ENCODE peak calls at places on chromosomes 7 and 10, in seven cellular contexts. U is GM23338, N is H1, V is fibroblast of lung, J is GM12878, B is GM23248, F is HCT116. K is an unnamed sample.

GRCh38 chr10:133614830-133615580 is 11.6 kb downstream of the FRG2B start:
- DNase-seq in J (no peak), B (no peak), N (no peak), U (no peak), F (no peak), V (no peak), K (no peak)

GRCh38 chr7:66330961-66331360 is 125.8 kb downstream of the TPST1 start:
- DNase-seq in F (no peak), N (no peak), B (peak), U (no peak), V (peak), J (no peak), K (no peak)

GRCh38 chr7:30612658-30613265 is 18.1 kb downstream of the GARS1 start:
- DNase-seq in J (no peak), B (peak), V (no peak), F (no peak), N (no peak), U (no peak), K (no peak)

GRCh38 chr7:133310232-133310852 is 57.5 kb downstream of the EXOC4 start:
- DNase-seq in N (no peak), J (no peak), F (no peak), B (no peak), U (no peak), V (peak), K (no peak)

GRCh38 chr10:13873201-13873600 is 286.4 kb downstream of the PRPF18 start:
- DNase-seq in N (no peak), B (no peak), V (no peak), F (no peak), U (no peak), J (no peak), K (no peak)

GRCh38 chr7:148151778-148152177 is 438.8 kb upstream of the C7orf33 start:
- DNase-seq in V (no peak), J (no peak), N (no peak), U (no peak), F (no peak), B (no peak), K (no peak)

GRCh38 chr7:7449055-7449454 is 86.6 kb downstream of the COL28A1 start:
- DNase-seq in N (no peak), F (no peak), V (peak), B (peak), U (no peak), J (no peak), K (no peak)

GRCh38 chr7:24354456-24354855 is 70.5 kb downstream of the NPY start:
- DNase-seq in U (no peak), V (no peak), B (no peak), F (no peak), N (no peak), J (no peak), K (no peak)

GRCh38 chr7:141695803-141696289 is 6.1 kb downstream of the DENND11 start:
- DNase-seq in U (no peak), J (no peak), B (no peak), N (no peak), V (no peak), F (no peak), K (no peak)

GRCh38 chr10:36725581-36726520 is 399.5 kb upstream of the ANKRD30A start:
- DNase-seq in B (peak), J (no peak), V (peak), N (peak), U (peak), F (no peak), K (peak)

GRCh38 chr7:105917659-105918058 is 41.3 kb upstream of the ATXN7L1 start:
- DNase-seq in B (no peak), U (no peak), V (no peak), F (no peak), J (no peak), N (no peak), K (no peak)

GRCh38 chr7:142511801-142512200 is 237.5 kb upstream of the PRSS1 start:
- DNase-seq in N (peak), U (no peak), J (no peak), B (no peak), F (no peak), V (no peak), K (no peak)

GRCh38 chr7:150428671-150429451 is 21.6 kb upstream of the GIMAP8 start:
- DNase-seq in U (peak), N (peak), V (peak), F (no peak), J (peak), B (peak), K (no peak)

GRCh38 chr7:157425137-157425731 is 88.4 kb downstream of the DNAJB6 start:
- DNase-seq in B (no peak), F (no peak), J (no peak), N (no peak), U (no peak), V (no peak), K (no peak)

GRCh38 chr10:132538031-132538789 is 623 bp downstream of the INPP5A start:
- DNase-seq in B (peak), F (no peak), J (no peak), V (no peak), U (no peak), N (no peak), K (no peak)

DNA sequence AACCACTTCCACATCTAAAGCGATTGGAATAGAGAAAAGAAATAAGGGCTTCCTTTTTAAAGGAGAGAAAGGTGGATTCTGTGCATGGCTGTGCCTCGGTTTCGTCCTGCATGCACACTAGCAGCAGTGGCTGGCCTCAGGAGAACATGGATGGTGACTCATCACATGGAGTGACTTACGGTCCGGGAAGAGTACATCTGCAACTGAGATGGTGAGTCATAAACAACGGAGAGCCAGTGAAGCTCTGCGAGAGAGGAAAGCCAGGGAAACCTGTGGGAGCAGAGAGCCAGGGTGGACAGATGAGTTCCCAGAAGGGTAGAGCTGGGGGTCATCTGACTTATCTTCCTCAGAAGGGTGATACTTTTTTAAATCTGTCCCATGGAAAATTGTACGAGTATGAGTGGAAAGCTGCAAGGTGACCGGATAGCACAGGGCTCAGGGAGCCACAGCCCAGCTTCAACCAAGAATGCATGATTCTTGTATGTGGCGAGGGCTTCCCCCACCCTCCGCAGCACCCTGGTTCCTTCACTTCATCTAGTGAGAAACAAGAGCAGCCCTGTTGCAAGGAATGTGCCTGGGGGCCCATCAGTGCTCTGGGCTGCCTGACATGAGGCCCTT is 259.1 kb downstream of the KLF6 start:
- DNase-seq in U (no peak), B (peak), J (no peak), F (peak), V (peak), N (no peak), K (no peak)
- H3K27ac ChIP-seq in U (no peak), B (peak), J (no peak), F (no peak), V (peak), N (no peak), K (no peak)

DNA sequence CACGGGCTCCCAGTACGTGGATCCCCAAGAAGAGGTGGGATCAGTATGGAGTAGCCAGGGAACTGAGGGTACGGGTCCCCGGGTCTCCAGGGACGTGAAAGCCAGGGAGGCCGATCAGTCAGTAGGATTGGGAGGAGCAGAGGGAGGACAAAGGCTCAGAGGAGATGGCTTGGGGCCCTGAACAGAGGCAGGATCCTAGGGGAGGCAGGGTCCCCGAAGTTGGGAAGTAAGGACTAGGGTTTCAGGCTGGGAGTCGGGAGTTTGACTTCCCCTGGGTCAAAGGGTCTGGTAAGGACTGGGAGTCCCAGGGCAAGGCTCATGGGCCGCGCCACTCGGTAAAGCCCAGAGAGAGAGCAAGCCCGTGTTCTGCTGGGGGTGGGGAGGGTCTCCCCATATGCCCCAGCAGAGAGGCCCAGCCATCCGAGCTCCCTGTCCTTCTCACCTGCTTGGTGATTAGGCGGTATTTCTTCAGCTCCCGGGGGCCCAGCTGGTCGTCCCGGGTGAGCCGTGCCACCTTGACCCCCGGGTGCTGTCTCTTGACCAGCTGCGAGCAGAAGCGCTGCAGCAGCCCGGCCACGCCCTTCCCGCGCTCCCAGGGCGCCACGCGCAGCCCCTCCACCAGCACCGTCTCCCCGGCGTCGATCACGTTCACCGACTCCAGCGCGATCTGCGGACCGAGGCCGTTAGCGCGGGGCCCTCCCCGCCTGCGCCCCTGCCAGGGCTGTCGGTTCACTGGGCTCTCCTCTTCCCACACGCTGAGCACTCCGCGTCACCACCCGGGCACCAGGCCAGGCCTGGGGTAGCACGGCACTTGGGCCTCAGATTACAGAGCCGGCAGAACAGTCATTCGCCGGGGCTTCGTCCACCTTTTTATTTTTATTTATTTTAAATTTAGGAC is 7.0 kb downstream of the NAT16 start:
- DNase-seq in U (peak), N (peak), V (peak), B (peak), J (no peak), F (no peak), K (no peak)
- TF ChIP-seq EZH2 in U (peak), N (peak), V (peak), B (peak), J (no peak), F (no peak), K (no peak)

GRCh38 chr10:74969093-74969492 is 142.4 kb upstream of the SAMD8 start:
- DNase-seq in U (no peak), V (no peak), F (no peak), B (no peak), N (no peak), J (no peak), K (no peak)

GRCh38 chr10:74967850-74968620 is 141.6 kb downstream of the KAT6B start:
- DNase-seq in F (no peak), U (peak), J (no peak), B (no peak), V (peak), N (no peak), K (peak)

GRCh38 chr10:74963549-74963948 is 137.1 kb downstream of the KAT6B start:
- DNase-seq in U (no peak), V (no peak), J (no peak), N (no peak), F (no peak), B (no peak), K (no peak)

GRCh38 chr10:74969530-74969929 is 141.9 kb upstream of the SAMD8 start:
- DNase-seq in J (no peak), B (no peak), F (no peak), N (no peak), U (peak), V (no peak), K (no peak)

GRCh38 chr10:74968621-74969019 is 142.2 kb downstream of the KAT6B start:
- DNase-seq in U (no peak), J (no peak), B (no peak), F (no peak), V (no peak), N (no peak), K (no peak)
- H3K4me3 ChIP-seq in U (no peak), J (no peak), B (no peak), F (no peak), V (no peak), N (no peak), K (peak)

DNA sequence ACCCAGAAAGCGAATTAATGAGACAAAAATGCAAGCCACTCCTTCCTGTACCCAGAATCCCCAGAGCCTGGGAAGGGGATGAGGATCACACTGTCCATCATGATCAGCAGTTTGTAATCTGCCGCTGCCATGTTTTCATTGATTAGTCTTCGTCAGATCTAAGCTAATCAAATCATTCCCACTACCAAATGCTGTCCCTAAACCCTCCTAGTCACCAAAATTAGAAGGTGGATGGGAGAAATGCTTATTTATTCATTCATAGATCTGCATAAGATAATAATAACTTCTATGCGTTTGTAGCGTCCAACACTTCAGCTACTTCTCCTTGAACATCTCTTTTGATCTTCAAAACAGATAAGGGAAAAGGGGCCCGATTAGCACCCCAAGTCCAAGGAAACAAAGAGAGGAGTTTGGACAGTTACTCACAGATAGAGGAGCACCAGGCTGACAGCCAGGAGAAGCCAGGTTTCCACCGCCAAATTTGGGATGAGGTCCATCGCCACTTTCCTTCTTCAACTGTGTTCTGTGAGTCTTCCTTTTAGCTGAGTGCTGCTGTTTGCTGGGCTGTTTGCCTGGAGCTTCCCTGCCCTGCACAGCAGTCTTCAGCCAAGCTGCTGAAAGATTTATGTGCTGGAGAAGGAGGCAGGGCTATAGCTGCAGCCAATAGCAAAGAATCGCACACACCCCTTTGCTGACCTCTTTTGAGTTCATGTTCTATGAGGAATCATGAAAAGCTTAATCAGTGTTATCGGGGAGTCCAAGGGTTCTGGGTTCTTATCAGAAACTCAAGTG is at the start of gene CYP3A5:
- DNase-seq in J (no peak), N (no peak), V (peak), F (peak), U (no peak), B (peak), K (no peak)
- H3K27ac ChIP-seq in J (no peak), N (no peak), V (peak), F (no peak), U (no peak), B (no peak), K (no peak)

GRCh38 chr7:27146491-27147210 is 923 bp downstream of the HOXA6 start:
- DNase-seq in J (no peak), B (no peak), F (no peak), V (no peak), N (peak), U (peak), K (no peak)

GRCh38 chr7:27148776-27149641 is 1.4 kb upstream of the HOXA6 start:
- DNase-seq in N (peak), B (peak), U (peak), V (peak), J (no peak), F (no peak), K (no peak)

GRCh38 chr7:27147211-27148030 is at the start of gene HOXA6:
- DNase-seq in N (peak), F (no peak), V (peak), B (peak), U (peak), J (no peak), K (no peak)

GRCh38 chr7:27149817-27150567 is 2.4 kb downstream of the HOXA3 start:
- DNase-seq in B (no peak), J (no peak), F (no peak), V (no peak), U (no peak), N (no peak), K (no peak)

DNA sequence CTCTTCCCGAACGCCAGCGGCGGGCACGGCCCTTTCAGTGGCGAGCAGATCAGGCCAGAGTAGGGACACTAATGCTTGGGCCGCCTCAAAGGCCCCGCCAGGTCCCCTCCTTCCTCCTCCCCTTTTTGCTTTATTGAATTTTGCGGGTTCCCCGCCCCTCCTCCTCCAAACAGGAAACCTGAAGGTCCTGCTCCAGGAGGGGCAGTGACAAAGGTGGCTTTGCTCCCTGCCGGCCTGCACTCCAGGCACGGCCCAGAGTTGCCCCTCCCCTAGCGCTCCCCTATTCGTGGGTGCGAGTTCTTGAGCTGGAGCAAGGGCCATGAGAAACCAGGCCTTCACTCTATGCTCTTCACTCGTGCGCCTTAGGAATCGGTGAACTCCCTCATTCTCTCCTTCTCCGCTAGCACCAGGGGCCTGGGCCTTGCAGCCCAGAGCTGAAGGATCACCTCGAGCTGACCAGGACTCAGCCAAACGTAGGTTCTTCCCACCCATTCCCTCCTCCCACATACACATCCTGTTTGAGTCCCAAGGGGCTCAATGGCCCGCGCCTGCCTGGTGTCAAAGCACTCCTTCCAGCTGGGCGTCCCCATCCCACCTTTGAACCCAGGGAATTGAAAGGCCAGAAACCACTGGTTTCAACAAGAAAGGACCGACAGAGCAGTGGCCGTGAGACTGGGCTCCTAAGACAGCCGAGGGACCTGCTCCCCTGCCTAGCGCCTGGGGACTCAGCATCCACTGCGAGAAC is 629 bp upstream of the HOXA6 start:
- DNase-seq in V (peak), N (peak), B (peak), J (no peak), F (no peak), U (peak), K (no peak)
- TF ChIP-seq EZH2 in V (no peak), N (peak), B (no peak), J (no peak), F (no peak), U (peak), K (no peak)

GRCh38 chr10:69629897-69630650 is at the start of gene FAM241B:
- DNase-seq in F (peak), N (peak), B (peak), U (peak), V (peak), J (no peak), K (no peak)

GRCh38 chr10:69624245-69624786 is 5.7 kb upstream of the FAM241B start:
- DNase-seq in J (no peak), F (no peak), U (no peak), V (no peak), B (no peak), N (no peak), K (no peak)

GRCh38 chr10:69629519-69629896 is 539 bp upstream of the FAM241B start:
- DNase-seq in U (no peak), N (no peak), B (no peak), V (no peak), J (no peak), F (no peak), K (no peak)

GRCh38 chr10:69628876-69629275 is 1.2 kb upstream of the FAM241B start:
- DNase-seq in F (no peak), V (no peak), J (no peak), N (peak), U (no peak), B (no peak), K (no peak)

DNA sequence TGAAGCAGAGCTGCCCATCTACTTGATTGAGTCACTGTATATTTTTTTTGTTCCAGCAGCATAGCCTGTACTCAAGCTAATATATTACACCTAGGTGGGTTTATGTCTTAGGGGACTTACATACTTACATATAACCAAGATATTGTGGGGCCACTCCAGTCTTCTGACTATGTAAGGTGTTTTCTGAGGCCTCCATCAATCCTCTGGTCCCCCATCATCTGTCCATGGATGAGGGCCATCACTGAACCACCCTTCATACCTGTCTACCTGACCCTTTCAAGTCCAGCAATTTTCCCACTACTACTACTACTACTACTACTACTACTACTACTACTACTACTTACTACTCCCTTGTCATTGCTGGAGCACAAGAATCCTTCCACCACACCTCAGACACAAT is 3.2 kb upstream of the FAM241B start:
- DNase-seq in F (no peak), B (no peak), N (peak), U (no peak), J (no peak), V (no peak), K (no peak)
- H3K4me3 ChIP-seq in F (no peak), B (no peak), N (no peak), U (no peak), J (no peak), V (no peak), K (no peak)

DNA sequence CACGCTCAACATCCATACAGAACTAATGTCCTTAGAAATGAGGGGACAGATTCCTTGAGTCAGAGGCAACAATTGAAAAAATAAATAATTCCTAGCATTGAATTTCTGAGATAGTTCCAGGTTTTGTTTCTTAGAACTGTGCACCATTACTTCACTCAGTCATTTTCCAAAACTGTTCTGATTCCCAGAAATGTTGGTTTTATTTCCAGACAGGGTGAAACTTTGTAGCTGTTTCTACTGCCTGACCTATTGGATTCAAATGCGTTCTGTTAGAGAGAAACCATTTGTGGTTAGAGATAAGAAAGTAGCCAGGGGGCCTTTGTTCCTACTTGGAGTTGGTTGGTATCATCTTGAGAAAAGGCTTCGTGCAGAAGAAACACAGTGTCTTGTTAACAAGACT is 8.1 kb upstream of the DEPP1 start:
- DNase-seq in V (peak), U (no peak), J (no peak), B (no peak), N (no peak), F (no peak), K (no peak)
- H3K27ac ChIP-seq in V (no peak), U (no peak), J (no peak), B (no peak), N (no peak), F (no peak), K (no peak)

GRCh38 chr10:100683004-100683403 is 62.4 kb upstream of the PAX2 start:
- DNase-seq in N (no peak), F (no peak), B (no peak), J (no peak), V (no peak), U (no peak), K (no peak)
- TF ChIP-seq EZH2 in N (no peak), F (no peak), B (no peak), J (no peak), V (no peak), U (no peak), K (no peak)

GRCh38 chr10:49368256-49368655 is 27.6 kb downstream of the DRGX start:
- DNase-seq in J (no peak), V (no peak), U (no peak), N (peak), B (no peak), F (no peak), K (no peak)
- H3K4me3 ChIP-seq in J (no peak), V (no peak), U (no peak), N (no peak), B (no peak), F (no peak), K (no peak)